ENCODE peak calls at places on chromosomes 3 and 15, in four cellular contexts. N is CD8-positive, alpha-beta memory T cell; C is fibroblast of lung; J is dorsolateral prefrontal cortex. M is an unnamed sample.

GRCh38 chr15:76285241-76285825 is 25.9 kb downstream of the ETFA start:
- DNase-seq in N (no peak), C (no peak), J (no peak), M (no peak)

GRCh38 chr3:131655076-131655685 is 152.4 kb upstream of the MRPL3 start:
- DNase-seq in N (no peak), C (no peak), J (no peak), M (no peak)

GRCh38 chr3:13134166-13134878 is 61.1 kb upstream of the IQSEC1 start:
- DNase-seq in N (no peak), C (no peak), J (peak), M (no peak)

GRCh38 chr3:127775398-127776109 is 46.8 kb downstream of the MGLL start:
- DNase-seq in N (no peak), C (peak), J (no peak), M (no peak)

GRCh38 chr3:95226437-95226836 is 1163.6 kb downstream of the NSUN3 start:
- DNase-seq in N (no peak), C (no peak), J (no peak), M (no peak)

GRCh38 chr3:119637679-119638525 is 22.5 kb downstream of the POPDC2 start:
- DNase-seq in N (no peak), C (peak), J (no peak), M (no peak)

GRCh38 chr15:99721104-99721778 is 12.0 kb downstream of the LYSMD4 start:
- DNase-seq in N (no peak), C (no peak), J (no peak), M (no peak)

GRCh38 chr3:25663324-25664065 is 1.2 kb downstream of the TOP2B start:
- DNase-seq in N (no peak), C (peak), J (no peak), M (no peak)

GRCh38 chr15:63042879-63043340 is 363 bp downstream of the TPM1 start:
- DNase-seq in N (no peak), C (no peak), J (no peak), M (peak)

GRCh38 chr15:45197512-45197911 is 9.7 kb upstream of the SHF start:
- DNase-seq in N (no peak), C (no peak), J (no peak), M (no peak)

GRCh38 chr3:5138214-5138981 is 16.3 kb downstream of the ARL8B start:
- DNase-seq in N (no peak), C (peak), J (no peak), M (no peak)

GRCh38 chr15:79365765-79366164 is 54.9 kb downstream of the TMED3 start:
- DNase-seq in N (no peak), C (no peak), J (no peak), M (no peak)

GRCh38 chr15:72222433-72222832 is 8.6 kb downstream of the PKM start:
- DNase-seq in N (no peak), C (peak), J (peak), M (no peak)
- H3K27ac ChIP-seq in N (no peak), C (no peak), J (no peak), M (no peak)

GRCh38 chr15:78069630-78070029 is 7.9 kb downstream of the TBC1D2B start:
- DNase-seq in N (no peak), C (no peak), J (no peak), M (no peak)
- H3K27ac ChIP-seq in N (peak), C (peak), J (peak), M (peak)

GRCh38 chr3:99710094-99710493 is 71.7 kb downstream of the COL8A1 start:
- DNase-seq in N (no peak), C (no peak), J (no peak), M (no peak)

GRCh38 chr3:99706410-99706809 is 68.0 kb downstream of the COL8A1 start:
- DNase-seq in N (no peak), C (peak), J (no peak), M (no peak)

GRCh38 chr3:99709686-99710085 is 71.3 kb downstream of the COL8A1 start:
- DNase-seq in N (no peak), C (peak), J (no peak), M (no peak)

GRCh38 chr3:99711361-99711760 is 73.0 kb downstream of the COL8A1 start:
- DNase-seq in N (no peak), C (peak), J (no peak), M (no peak)

GRCh38 chr3:99708207-99708745 is 69.9 kb downstream of the COL8A1 start:
- DNase-seq in N (no peak), C (peak), J (no peak), M (no peak)
- H3K27ac ChIP-seq in N (no peak), C (no peak), J (no peak), M (no peak)

DNA sequence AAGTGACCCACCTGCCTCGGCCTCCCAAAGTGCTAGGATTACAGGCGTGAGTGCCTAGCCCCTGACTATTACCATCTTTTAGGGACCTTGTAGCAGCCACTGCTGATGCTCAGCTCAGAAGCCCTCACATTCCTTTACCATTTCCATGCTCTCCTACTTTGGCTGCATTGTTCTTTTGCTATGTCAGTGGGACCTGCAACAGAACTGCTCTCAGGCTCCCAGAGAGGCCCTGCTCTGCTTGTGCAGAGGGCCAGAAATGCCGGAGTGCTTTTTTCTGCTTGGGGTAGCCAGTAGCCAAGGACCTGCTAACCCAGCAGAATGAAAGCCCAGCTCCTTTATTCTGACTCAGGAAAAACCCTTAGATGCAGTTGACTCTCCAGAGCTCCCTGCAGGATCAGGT is 18.3 kb upstream of the PROK2 start:
- DNase-seq in N (no peak), C (no peak), J (no peak), M (no peak)
- H3K27ac ChIP-seq in N (no peak), C (no peak), J (no peak), M (no peak)

M was measured in caudate nucleus.